ENCODE peak calls at places on chromosomes 13 and 19, in ten cellular contexts. P, M, Q, S, E, X, Y, L, C and J are unnamed samples.

GRCh38 chr13:73338389-73338788 is 279.6 kb downstream of the KLF5 start:
- DNase-seq in M (no peak), X (no peak), S (no peak), C (no peak), Q (no peak), P (no peak), Y (no peak), L (no peak), E (no peak), J (no peak)

GRCh38 chr19:1512671-1513491 is at the start of gene ADAMTSL5:
- DNase-seq in Q (no peak), M (peak; percentile 67), C (peak; percentile 41), E (peak; percentile 72), L (no peak), P (no peak), S (no peak), Y (peak; percentile 63), X (peak; percentile 50), J (no peak)

GRCh38 chr13:114110091-114110829 is 22.2 kb downstream of the RASA3 start:
- DNase-seq in X (no peak), E (peak; percentile 20), Y (peak; percentile 89), C (peak; percentile 64), Q (no peak), L (no peak), M (no peak), S (no peak), P (peak; percentile 49), J (peak; percentile 88)

GRCh38 chr19:52778811-52779210 is 7.8 kb downstream of the ZNF600 start:
- DNase-seq in E (no peak), X (no peak), L (no peak), C (peak; percentile 10), M (no peak), Y (peak; percentile 18), Q (no peak), P (no peak), S (no peak), J (no peak)

GRCh38 chr13:27770809-27771208 is 21.5 kb upstream of the GSX1 start:
- DNase-seq in L (no peak), Y (peak; percentile 46), E (no peak), X (peak; percentile 11), M (no peak), P (no peak), C (no peak), S (no peak), Q (no peak), J (peak; percentile 43)

GRCh38 chr19:36605101-36605838 is at the start of gene ZNF382:
- DNase-seq in S (peak; percentile 2), Y (peak; percentile 88), C (peak; percentile 76), X (peak; percentile 67), Q (peak; percentile 58), P (peak; percentile 68), L (peak; percentile 10), E (peak; percentile 64), M (peak; percentile 87), J (peak; percentile 85)

GRCh38 chr19:46478356-46478986 is 7.1 kb upstream of the PNMA8A start:
- DNase-seq in Y (peak; percentile 17), L (no peak), C (no peak), X (peak; percentile 63), M (no peak), Q (no peak), S (no peak), E (no peak), P (no peak), J (no peak)

GRCh38 chr19:1871140-1871597 is 7.8 kb upstream of the KLF16 start:
- DNase-seq in Q (no peak), Y (no peak), X (no peak), M (no peak), C (no peak), P (no peak), L (no peak), E (no peak), S (no peak), J (no peak)

GRCh38 chr13:30750036-30750435 is 14.7 kb downstream of the ALOX5AP start:
- DNase-seq in M (no peak), L (no peak), X (no peak), E (no peak), S (no peak), Q (no peak), C (no peak), Y (no peak), P (no peak), J (no peak)

GRCh38 chr19:511101-511841 is 4.0 kb downstream of the TPGS1 start:
- DNase-seq in M (no peak), P (peak; percentile 57), L (no peak), X (no peak), Q (no peak), E (no peak), Y (peak; percentile 92), C (peak; percentile 87), S (no peak), J (no peak)

GRCh38 chr13:112972867-112973576 is 4.0 kb downstream of the MCF2L start:
- DNase-seq in M (no peak), Y (no peak), Q (no peak), X (no peak), C (no peak), P (no peak), L (no peak), S (no peak), E (no peak), J (no peak)

GRCh38 chr13:56861472-56861871 is 279.2 kb upstream of the PRR20A start:
- DNase-seq in Y (no peak), M (no peak), X (no peak), C (no peak), P (no peak), Q (no peak), L (peak; percentile 1), E (no peak), S (no peak), J (no peak)

GRCh38 chr13:110294146-110294545 is 12.8 kb downstream of the COL4A1 start:
- DNase-seq in L (no peak), E (no peak), Y (no peak), S (no peak), P (no peak), Q (no peak), X (peak; percentile 82), M (no peak), C (no peak), J (peak; percentile 37)

GRCh38 chr19:36635342-36635741 is 30.2 kb downstream of the ZNF382 start:
- DNase-seq in C (no peak), L (no peak), M (no peak), Q (no peak), Y (no peak), E (no peak), X (no peak), P (no peak), S (no peak), J (no peak)

GRCh38 chr13:113793718-113794085 is 34.7 kb downstream of the TMEM255B start:
- DNase-seq in X (no peak), Q (no peak), M (no peak), Y (no peak), S (no peak), C (no peak), E (no peak), P (no peak), L (no peak), J (no peak)

GRCh38 chr13:21971662-21972635 is 301.1 kb downstream of the FGF9 start:
- DNase-seq in L (no peak), Q (no peak), X (peak; percentile 93), P (no peak), M (no peak), C (no peak), E (no peak), S (no peak), Y (no peak), J (no peak)

GRCh38 chr13:46126552-46127171 is 21.8 kb upstream of the CPB2 start:
- DNase-seq in S (no peak), P (peak; percentile 53), X (peak; percentile 78), Y (peak; percentile 72), M (peak; percentile 58), Q (peak; percentile 38), C (peak; percentile 40), E (peak; percentile 51), L (peak; percentile 37), J (peak; percentile 89)

GRCh38 chr19:10270616-10271394 is at the start of gene ICAM1:
- DNase-seq in E (peak; percentile 77), X (peak; percentile 45), L (no peak), P (no peak), M (peak; percentile 83), C (peak; percentile 65), Y (peak; percentile 77), Q (no peak), S (no peak), J (peak; percentile 83)

GRCh38 chr19:48844472-48844871 is 8.2 kb upstream of the HSD17B14 start:
- DNase-seq in S (no peak), L (no peak), X (peak; percentile 68), Q (no peak), C (no peak), Y (no peak), P (no peak), E (no peak), M (no peak), J (no peak)

GRCh38 chr13:20711301-20712044 is 8.0 kb downstream of the IL17D start:
- DNase-seq in X (no peak), M (no peak), P (no peak), S (no peak), C (no peak), Q (no peak), L (no peak), Y (no peak), E (no peak), J (no peak)

GRCh38 chr13:103063376-103063775 is 2.8 kb downstream of the SLC10A2 start:
- DNase-seq in M (no peak), P (no peak), S (no peak), L (no peak), C (no peak), Y (no peak), E (no peak), Q (no peak), X (no peak), J (no peak)

GRCh38 chr19:44800461-44800860 is 8.4 kb upstream of the BCAM start:
- DNase-seq in X (peak; percentile 70), C (peak; percentile 81), Y (peak; percentile 90), S (peak; percentile 39), M (peak; percentile 90), L (no peak), P (peak; percentile 71), E (peak; percentile 86), Q (peak; percentile 14), J (peak; percentile 97)

GRCh38 chr13:112774829-112775565 is 85.2 kb downstream of the ATP11A start:
- DNase-seq in P (no peak), M (no peak), S (no peak), C (no peak), Y (no peak), X (no peak), Q (no peak), L (no peak), E (no peak), J (no peak)

GRCh38 chr19:53772943-53773342 is 51.2 kb downstream of the NLRP12 start:
- DNase-seq in L (no peak), S (peak; percentile 9), X (peak; percentile 56), Y (peak; percentile 68), E (peak; percentile 17), C (peak; percentile 14), Q (no peak), M (no peak), P (peak; percentile 30), J (no peak)

GRCh38 chr19:13982773-13983172 is 23.3 kb downstream of the RFX1 start:
- DNase-seq in L (no peak), Y (no peak), M (no peak), Q (no peak), E (no peak), S (no peak), X (no peak), C (no peak), P (no peak), J (no peak)

GRCh38 chr19:16376649-16377048 is 52.0 kb downstream of the KLF2 start:
- DNase-seq in Q (no peak), L (no peak), E (no peak), Y (peak; percentile 36), M (no peak), C (no peak), P (no peak), X (no peak), S (no peak), J (no peak)